ENCODE peak calls at places on chromosomes 6 and 20, in nine cellular contexts. One of them, this sample, is unnamed. For H3K4me1 and H3K27me3, the result is how much of the 10 kb centered on the place peaks cover.

GRCh38 chr20:37931153-37931922 is 28.4 kb downstream of the VSTM2L start:
- ATAC-seq in IMR-90: no peak
- ATAC-seq in HCT116: no peak
- ATAC-seq in body of pancreas: no peak
- ATAC-seq in GM12878: no peak
- ATAC-seq in gastrocnemius medialis: no peak
- ATAC-seq in upper lobe of left lung: no peak
- ATAC-seq in K562: no peak
- ATAC-seq in heart left ventricle: peak
- ATAC-seq in this sample: no peak

GRCh38 chr6:139373154-139373927 is 1.1 kb downstream of the CITED2 start:
- ATAC-seq in IMR-90: peak
- ATAC-seq in HCT116: peak
- ATAC-seq in body of pancreas: no peak
- ATAC-seq in GM12878: peak
- ATAC-seq in gastrocnemius medialis: no peak
- ATAC-seq in upper lobe of left lung: peak
- ATAC-seq in K562: peak
- ATAC-seq in heart left ventricle: peak
- ATAC-seq in this sample: no peak

GRCh38 chr6:157087974-157088373 is 235.3 kb downstream of the TMEM242 start:
- ATAC-seq in IMR-90: no peak
- ATAC-seq in HCT116: no peak
- ATAC-seq in body of pancreas: no peak
- ATAC-seq in GM12878: no peak
- ATAC-seq in gastrocnemius medialis: no peak
- ATAC-seq in upper lobe of left lung: no peak
- ATAC-seq in K562: no peak
- ATAC-seq in heart left ventricle: peak
- ATAC-seq in this sample: no peak

GRCh38 chr6:158070513-158070912 is 88.8 kb downstream of the SYNJ2 start:
- ATAC-seq in IMR-90: no peak
- ATAC-seq in HCT116: no peak
- ATAC-seq in body of pancreas: no peak
- ATAC-seq in GM12878: no peak
- ATAC-seq in gastrocnemius medialis: no peak
- ATAC-seq in upper lobe of left lung: no peak
- ATAC-seq in K562: no peak
- ATAC-seq in heart left ventricle: no peak
- ATAC-seq in this sample: no peak

GRCh38 chr6:115545410-115545986 is 515.2 kb downstream of the FRK start:
- ATAC-seq in IMR-90: no peak
- ATAC-seq in HCT116: peak
- ATAC-seq in body of pancreas: no peak
- ATAC-seq in GM12878: no peak
- ATAC-seq in gastrocnemius medialis: no peak
- ATAC-seq in upper lobe of left lung: no peak
- ATAC-seq in K562: no peak
- ATAC-seq in heart left ventricle: peak
- ATAC-seq in this sample: peak

GRCh38 chr20:35558416-35558815 is 16.5 kb downstream of the ERGIC3 start:
- ATAC-seq in IMR-90: no peak
- ATAC-seq in HCT116: no peak
- ATAC-seq in body of pancreas: no peak
- ATAC-seq in GM12878: no peak
- ATAC-seq in gastrocnemius medialis: no peak
- ATAC-seq in upper lobe of left lung: no peak
- ATAC-seq in K562: no peak
- ATAC-seq in heart left ventricle: no peak
- ATAC-seq in this sample: no peak

GRCh38 chr6:137219664-137220252 is 573 bp upstream of the IFNGR1 start:
- ATAC-seq in IMR-90: no peak
- ATAC-seq in HCT116: peak
- ATAC-seq in body of pancreas: no peak
- ATAC-seq in GM12878: no peak
- ATAC-seq in gastrocnemius medialis: no peak
- ATAC-seq in upper lobe of left lung: no peak
- ATAC-seq in K562: no peak
- ATAC-seq in heart left ventricle: no peak
- ATAC-seq in this sample: no peak

GRCh38 chr6:72316675-72317380 is 305.0 kb upstream of the KCNQ5 start:
- ATAC-seq in IMR-90: no peak
- ATAC-seq in HCT116: no peak
- ATAC-seq in body of pancreas: no peak
- ATAC-seq in GM12878: no peak
- ATAC-seq in gastrocnemius medialis: no peak
- ATAC-seq in upper lobe of left lung: peak
- ATAC-seq in K562: no peak
- ATAC-seq in heart left ventricle: no peak
- ATAC-seq in this sample: peak

GRCh38 chr20:20363449-20364015 is 4.4 kb upstream of the INSM1 start:
- ATAC-seq in IMR-90: no peak
- ATAC-seq in HCT116: no peak
- ATAC-seq in body of pancreas: no peak
- ATAC-seq in GM12878: peak
- ATAC-seq in gastrocnemius medialis: no peak
- ATAC-seq in upper lobe of left lung: no peak
- ATAC-seq in K562: no peak
- ATAC-seq in heart left ventricle: no peak
- ATAC-seq in this sample: no peak

DNA sequence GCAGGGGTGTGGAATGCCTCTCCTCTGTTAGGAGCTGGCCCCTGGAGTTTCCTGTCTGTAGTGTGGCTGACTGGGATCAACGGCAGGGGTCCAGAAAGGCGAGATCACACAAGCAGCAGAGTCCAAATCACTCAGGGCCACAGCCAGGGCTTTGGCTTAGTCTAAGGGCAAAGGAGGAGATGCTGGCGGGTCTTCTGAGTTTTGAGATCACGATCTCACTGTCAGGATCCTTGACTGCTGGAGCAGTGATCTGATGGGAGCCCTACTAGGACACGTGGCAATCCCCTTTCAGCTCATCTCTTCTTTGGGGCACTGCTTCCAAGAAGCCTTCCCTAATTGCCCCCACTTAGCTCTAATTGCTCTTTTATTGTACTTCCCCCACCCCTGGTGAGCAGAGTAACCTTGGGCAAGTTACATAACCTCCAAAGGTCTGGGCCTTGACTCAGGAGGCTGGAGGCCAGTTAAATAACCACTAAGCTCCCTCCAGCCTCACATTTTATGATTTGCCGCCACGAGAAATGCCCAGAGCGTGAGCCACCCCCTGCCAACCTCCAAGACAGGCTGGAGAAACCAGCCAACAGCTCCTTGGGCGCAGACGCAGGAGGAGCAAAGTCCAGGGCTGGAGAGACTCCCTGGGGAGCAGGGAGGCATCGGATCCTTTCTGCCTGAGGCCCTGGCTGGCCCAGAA is 12.0 kb downstream of the KCNK5 start:
- ATAC-seq in IMR-90: no peak
- ATAC-seq in HCT116: no peak
- ATAC-seq in body of pancreas: no peak
- ATAC-seq in GM12878: no peak
- ATAC-seq in gastrocnemius medialis: no peak
- ATAC-seq in upper lobe of left lung: peak
- ATAC-seq in K562: no peak
- ATAC-seq in heart left ventricle: no peak
- ATAC-seq in this sample: no peak
- H3K4me1 ChIP-seq in IMR-90: under half
- H3K4me1 ChIP-seq in HCT116: under half
- H3K4me1 ChIP-seq in body of pancreas: half or more
- H3K4me1 ChIP-seq in GM12878: under half
- H3K4me1 ChIP-seq in gastrocnemius medialis: under half
- H3K4me1 ChIP-seq in upper lobe of left lung: half or more
- H3K4me1 ChIP-seq in K562: half or more
- H3K4me1 ChIP-seq in heart left ventricle: under half
- H3K4me1 ChIP-seq in this sample: under half

DNA sequence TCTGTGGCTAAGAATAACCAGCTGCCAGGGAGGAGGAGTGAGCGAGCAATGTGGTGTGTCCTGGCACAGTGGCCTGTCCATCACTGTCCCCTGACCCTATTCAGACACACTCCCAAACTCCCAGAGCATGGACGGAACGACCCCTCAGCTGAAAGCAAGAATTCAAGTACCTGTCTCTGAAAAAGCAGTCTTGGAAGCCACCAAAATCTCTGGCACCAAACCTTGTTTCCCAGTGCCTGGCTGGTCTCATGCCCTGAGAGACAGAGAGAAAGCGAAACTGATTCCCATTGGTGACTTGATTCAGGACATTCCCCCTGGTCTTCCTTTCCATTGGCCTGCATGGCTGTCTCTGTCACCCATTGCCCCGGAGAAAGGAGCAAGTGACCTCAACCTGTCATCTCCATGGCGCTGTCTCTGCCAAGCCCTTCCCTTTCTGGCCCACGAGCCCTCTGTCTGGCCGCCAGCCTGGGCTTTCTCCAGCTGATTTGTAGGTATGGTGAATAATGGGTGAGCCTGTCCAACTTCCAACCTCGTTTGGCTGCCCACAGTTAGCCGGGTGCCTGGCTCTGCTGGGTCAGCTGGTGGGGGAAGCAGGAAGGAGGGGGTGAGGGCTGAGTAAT is at the start of gene DDO:
- ATAC-seq in IMR-90: peak
- ATAC-seq in HCT116: no peak
- ATAC-seq in body of pancreas: peak
- ATAC-seq in GM12878: peak
- ATAC-seq in gastrocnemius medialis: peak
- ATAC-seq in upper lobe of left lung: peak
- ATAC-seq in K562: peak
- ATAC-seq in heart left ventricle: peak
- ATAC-seq in this sample: peak
- TF ChIP-seq POLR2A in IMR-90: no peak
- TF ChIP-seq POLR2A in HCT116: no peak
- TF ChIP-seq POLR2A in body of pancreas: no peak
- TF ChIP-seq POLR2A in GM12878: no peak
- TF ChIP-seq POLR2A in gastrocnemius medialis: no peak
- TF ChIP-seq POLR2A in upper lobe of left lung: no peak
- TF ChIP-seq POLR2A in K562: no peak
- TF ChIP-seq POLR2A in heart left ventricle: no peak
- TF ChIP-seq POLR2A in this sample: no peak

GRCh38 chr20:56953055-56953586 is 313.3 kb downstream of the BMP7 start:
- ATAC-seq in IMR-90: no peak
- ATAC-seq in HCT116: no peak
- ATAC-seq in body of pancreas: no peak
- ATAC-seq in GM12878: no peak
- ATAC-seq in gastrocnemius medialis: no peak
- ATAC-seq in upper lobe of left lung: no peak
- ATAC-seq in K562: no peak
- ATAC-seq in heart left ventricle: no peak
- ATAC-seq in this sample: no peak
- H3K27me3 ChIP-seq in IMR-90: under half
- H3K27me3 ChIP-seq in HCT116: under half
- H3K27me3 ChIP-seq in body of pancreas: under half
- H3K27me3 ChIP-seq in GM12878: under half
- H3K27me3 ChIP-seq in gastrocnemius medialis: under half
- H3K27me3 ChIP-seq in upper lobe of left lung: under half
- H3K27me3 ChIP-seq in K562: under half
- H3K27me3 ChIP-seq in heart left ventricle: under half
- H3K27me3 ChIP-seq in this sample: half or more

DNA sequence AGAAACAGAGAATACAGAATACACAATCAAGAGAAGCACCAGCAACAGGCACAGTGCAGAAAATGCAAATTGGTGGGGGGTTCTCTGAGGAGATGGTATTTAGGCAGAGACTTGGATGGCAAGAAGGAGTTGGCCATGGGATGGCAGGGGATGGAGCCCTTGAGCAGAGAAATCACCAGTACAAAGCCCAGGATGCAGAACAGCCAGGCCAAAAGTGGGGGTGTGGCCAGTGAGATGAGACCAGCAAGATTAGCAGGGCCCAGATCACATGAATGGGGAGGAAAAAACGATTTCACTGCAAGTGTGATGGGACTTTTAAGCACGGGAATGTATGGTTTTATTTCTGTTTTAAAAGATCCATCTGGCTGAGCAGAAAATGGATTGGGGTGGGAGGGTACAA is 63.4 kb downstream of the TRAM2 start:
- ATAC-seq in IMR-90: no peak
- ATAC-seq in HCT116: no peak
- ATAC-seq in body of pancreas: no peak
- ATAC-seq in GM12878: no peak
- ATAC-seq in gastrocnemius medialis: no peak
- ATAC-seq in upper lobe of left lung: no peak
- ATAC-seq in K562: peak
- ATAC-seq in heart left ventricle: no peak
- ATAC-seq in this sample: no peak
- H3K4me1 ChIP-seq in IMR-90: half or more
- H3K4me1 ChIP-seq in HCT116: half or more
- H3K4me1 ChIP-seq in body of pancreas: under half
- H3K4me1 ChIP-seq in GM12878: under half
- H3K4me1 ChIP-seq in gastrocnemius medialis: under half
- H3K4me1 ChIP-seq in upper lobe of left lung: under half
- H3K4me1 ChIP-seq in K562: under half
- H3K4me1 ChIP-seq in heart left ventricle: half or more
- H3K4me1 ChIP-seq in this sample: half or more

GRCh38 chr20:45886590-45887345 is 654 bp downstream of the SPATA25 start:
- ATAC-seq in IMR-90: no peak
- ATAC-seq in HCT116: no peak
- ATAC-seq in body of pancreas: no peak
- ATAC-seq in GM12878: no peak
- ATAC-seq in gastrocnemius medialis: no peak
- ATAC-seq in upper lobe of left lung: no peak
- ATAC-seq in K562: no peak
- ATAC-seq in heart left ventricle: no peak
- ATAC-seq in this sample: no peak

GRCh38 chr20:45883100-45883469 is 2.1 kb downstream of the ZSWIM1 start:
- ATAC-seq in IMR-90: no peak
- ATAC-seq in HCT116: no peak
- ATAC-seq in body of pancreas: no peak
- ATAC-seq in GM12878: no peak
- ATAC-seq in gastrocnemius medialis: no peak
- ATAC-seq in upper lobe of left lung: no peak
- ATAC-seq in K562: no peak
- ATAC-seq in heart left ventricle: no peak
- ATAC-seq in this sample: no peak

GRCh38 chr20:45878076-45878731 is 2.8 kb upstream of the ZSWIM1 start:
- ATAC-seq in IMR-90: no peak
- ATAC-seq in HCT116: no peak
- ATAC-seq in body of pancreas: no peak
- ATAC-seq in GM12878: no peak
- ATAC-seq in gastrocnemius medialis: no peak
- ATAC-seq in upper lobe of left lung: peak
- ATAC-seq in K562: peak
- ATAC-seq in heart left ventricle: no peak
- ATAC-seq in this sample: peak

GRCh38 chr20:45882469-45883099 is 1.6 kb downstream of the ZSWIM1 start:
- ATAC-seq in IMR-90: no peak
- ATAC-seq in HCT116: no peak
- ATAC-seq in body of pancreas: no peak
- ATAC-seq in GM12878: no peak
- ATAC-seq in gastrocnemius medialis: no peak
- ATAC-seq in upper lobe of left lung: no peak
- ATAC-seq in K562: no peak
- ATAC-seq in heart left ventricle: no peak
- ATAC-seq in this sample: no peak

GRCh38 chr20:45880988-45881788 is at the start of gene ZSWIM1:
- ATAC-seq in IMR-90: peak
- ATAC-seq in HCT116: peak
- ATAC-seq in body of pancreas: peak
- ATAC-seq in GM12878: peak
- ATAC-seq in gastrocnemius medialis: peak
- ATAC-seq in upper lobe of left lung: peak
- ATAC-seq in K562: peak
- ATAC-seq in heart left ventricle: peak
- ATAC-seq in this sample: peak
- TF ChIP-seq POLR2A in IMR-90: peak
- TF ChIP-seq POLR2A in HCT116: peak
- TF ChIP-seq POLR2A in body of pancreas: no peak
- TF ChIP-seq POLR2A in GM12878: peak
- TF ChIP-seq POLR2A in gastrocnemius medialis: peak
- TF ChIP-seq POLR2A in upper lobe of left lung: peak
- TF ChIP-seq POLR2A in K562: peak
- TF ChIP-seq POLR2A in heart left ventricle: no peak
- TF ChIP-seq POLR2A in this sample: peak